ENCODE peak calls at places on chromosomes 13 and 19, in ten cellular contexts. Z is heart right ventricle; T is stimulated activated CD4-positive, alpha-beta T cell treated with anti-CD3 and anti-CD28 coated beads, Interleukin-2, amount 100 ng/mL, for 48 hours; P is nephron progenitor cell; A is pancreas; E is substantia nigra; D is activated T-helper 9 cell treated with anti-CD3 and anti-CD28 coated beads, Interleukin-2, amount 50 U/mL, for 16 hours; I is NCI-H69; S is activated T-cell treated with anti-CD3 and anti-CD28 coated beads for 1 hour; Y is T-helper 1 cell. H is an unnamed sample.

GRCh38 chr13:74930402-74931165 is 551.4 kb downstream of the TBC1D4 start:
- DNase-seq in Z (no peak), T (no peak), P (no peak), A (no peak), E (no peak), D (no peak), I (peak; percentile 0), S (no peak), Y (no peak), H (no peak)

GRCh38 chr13:85386424-85386823 is 412.8 kb downstream of the SLITRK6 start:
- DNase-seq in Z (no peak), T (no peak), P (no peak), A (no peak), E (no peak), D (no peak), I (peak; percentile 64), S (no peak), Y (no peak), H (no peak)

GRCh38 chr13:93398167-93398566 is 171.6 kb downstream of the GPC6 start:
- DNase-seq in Z (no peak), T (no peak), P (no peak), A (no peak), E (no peak), D (no peak), I (peak; percentile 62), S (no peak), Y (no peak), H (no peak)

GRCh38 chr13:85334187-85334586 is 465.0 kb downstream of the SLITRK6 start:
- DNase-seq in Z (no peak), T (no peak), P (no peak), A (no peak), E (no peak), D (no peak), I (no peak), S (no peak), Y (no peak), H (no peak)

GRCh38 chr13:44816701-44817684 is 172.3 kb downstream of the NUFIP1 start:
- DNase-seq in Z (no peak), T (no peak), P (no peak), A (no peak), E (no peak), D (no peak), I (peak; percentile 1), S (no peak), Y (no peak), H (no peak)

GRCh38 chr13:51785592-51786424 is 18.2 kb downstream of the DHRS12 start:
- DNase-seq in Z (peak; percentile 60), T (no peak), P (no peak), A (peak; percentile 43), E (peak; percentile 37), D (no peak), I (peak; percentile 97), S (no peak), Y (no peak), H (no peak)

GRCh38 chr19:35040826-35041547 is 534 bp upstream of the HPN start:
- DNase-seq in Z (peak; percentile 94), T (peak; percentile 40), P (peak; percentile 73), A (peak; percentile 94), E (peak; percentile 73), D (no peak), I (no peak), S (peak; percentile 33), Y (no peak), H (peak; percentile 97)

GRCh38 chr19:3270908-3271307 is 46.4 kb downstream of the CELF5 start:
- DNase-seq in Z (no peak), T (peak; percentile 38), P (no peak), A (peak; percentile 34), E (no peak), D (no peak), I (peak; percentile 93), S (peak; percentile 39), Y (no peak), H (no peak)

GRCh38 chr19:3336680-3337523 is 29.5 kb upstream of the NFIC start:
- DNase-seq in Z (peak; percentile 83), T (no peak), P (no peak), A (peak; percentile 98), E (peak; percentile 81), D (no peak), I (peak; percentile 90), S (no peak), Y (no peak), H (peak; percentile 94)

GRCh38 chr13:101979825-101980224 is 422.0 kb downstream of the FGF14 start:
- DNase-seq in Z (no peak), T (no peak), P (no peak), A (no peak), E (no peak), D (no peak), I (peak; percentile 67), S (no peak), Y (no peak), H (no peak)

GRCh38 chr13:26785845-26786630 is 25.5 kb upstream of the GPR12 start:
- DNase-seq in Z (peak; percentile 14), T (peak; percentile 45), P (peak; percentile 25), A (peak; percentile 37), E (no peak), D (peak; percentile 20), I (peak; percentile 59), S (peak; percentile 17), Y (peak; percentile 30), H (no peak)

GRCh38 chr19:48169585-48169973 is 565 bp downstream of the LIG1 start:
- DNase-seq in Z (peak; percentile 44), T (peak; percentile 97), P (peak; percentile 90), A (peak; percentile 87), E (peak; percentile 34), D (peak; percentile 88), I (peak; percentile 93), S (peak; percentile 97), Y (peak; percentile 95), H (peak; percentile 12)

GRCh38 chr13:50969691-50970090 is 60.1 kb downstream of the RNASEH2B start:
- DNase-seq in Z (no peak), T (no peak), P (peak; percentile 18), A (no peak), E (no peak), D (no peak), I (peak; percentile 76), S (no peak), Y (no peak), H (no peak)

GRCh38 chr13:109274188-109274821 is 512.1 kb downstream of the IRS2 start:
- DNase-seq in Z (no peak), T (no peak), P (no peak), A (no peak), E (no peak), D (no peak), I (no peak), S (no peak), Y (no peak), H (no peak)

GRCh38 chr19:41589371-41589770 is 13.4 kb downstream of the CEACAM21 start:
- DNase-seq in Z (no peak), T (no peak), P (no peak), A (no peak), E (no peak), D (no peak), I (no peak), S (no peak), Y (no peak), H (no peak)

GRCh38 chr13:51733656-51734334 is 70.2 kb downstream of the DHRS12 start:
- DNase-seq in Z (no peak), T (no peak), P (no peak), A (no peak), E (no peak), D (no peak), I (peak; percentile 49), S (no peak), Y (no peak), H (peak; percentile 28)

GRCh38 chr13:45295536-45295935 is 45.4 kb downstream of the TPT1 start:
- DNase-seq in Z (peak; percentile 23), T (no peak), P (no peak), A (no peak), E (no peak), D (no peak), I (no peak), S (no peak), Y (no peak), H (peak; percentile 57)

GRCh38 chr19:4965061-4965460 is 3.9 kb upstream of the KDM4B start:
- DNase-seq in Z (no peak), T (no peak), P (no peak), A (no peak), E (no peak), D (no peak), I (no peak), S (no peak), Y (no peak), H (no peak)

GRCh38 chr19:48807590-48808308 is 3.1 kb downstream of the BCAT2 start:
- DNase-seq in Z (no peak), T (no peak), P (peak; percentile 33), A (no peak), E (no peak), D (no peak), I (peak; percentile 18), S (no peak), Y (no peak), H (no peak)

GRCh38 chr19:39970424-39970673 is 616 bp upstream of the PSMC4 start:
- DNase-seq in Z (no peak), T (no peak), P (no peak), A (no peak), E (no peak), D (no peak), I (no peak), S (no peak), Y (no peak), H (no peak)

GRCh38 chr19:28960986-28961705 is 251.8 kb downstream of the UQCRFS1 start:
- DNase-seq in Z (no peak), T (no peak), P (no peak), A (no peak), E (no peak), D (no peak), I (no peak), S (no peak), Y (no peak), H (no peak)

GRCh38 chr19:54432144-54432738 is 16.8 kb upstream of the LENG8 start:
- DNase-seq in Z (no peak), T (no peak), P (no peak), A (no peak), E (no peak), D (no peak), I (no peak), S (no peak), Y (no peak), H (no peak)

GRCh38 chr19:43148233-43148632 is 38.1 kb downstream of the PSG5 start:
- DNase-seq in Z (no peak), T (no peak), P (no peak), A (no peak), E (no peak), D (no peak), I (no peak), S (no peak), Y (no peak), H (no peak)

GRCh38 chr13:44974056-44974798 is 15.0 kb downstream of the NUFIP1 start:
- DNase-seq in Z (peak; percentile 68), T (no peak), P (no peak), A (no peak), E (no peak), D (no peak), I (no peak), S (no peak), Y (no peak), H (peak; percentile 30)

GRCh38 chr19:14059093-14059480 is 2.8 kb downstream of the PALM3 start:
- DNase-seq in Z (no peak), T (peak; percentile 54), P (peak; percentile 58), A (no peak), E (no peak), D (peak; percentile 21), I (peak; percentile 41), S (peak; percentile 50), Y (peak; percentile 40), H (no peak)

GRCh38 chr13:33678906-33679657 is 138.9 kb upstream of the RFC3 start:
- DNase-seq in Z (peak; percentile 75), T (peak; percentile 55), P (no peak), A (peak; percentile 77), E (peak; percentile 25), D (peak; percentile 74), I (no peak), S (peak; percentile 20), Y (peak; percentile 24), H (no peak)

GRCh38 chr19:3471954-3472655 is 8.2 kb downstream of the SMIM24 start:
- DNase-seq in Z (peak; percentile 34), T (peak; percentile 57), P (peak; percentile 66), A (peak; percentile 56), E (no peak), D (no peak), I (peak; percentile 48), S (peak; percentile 37), Y (peak; percentile 26), H (peak; percentile 39)

GRCh38 chr19:34236035-34236793 is 18.1 kb upstream of the GARRE1 start:
- DNase-seq in Z (no peak), T (no peak), P (no peak), A (no peak), E (no peak), D (no peak), I (no peak), S (no peak), Y (no peak), H (no peak)

H was measured in gastrocnemius medialis.